ENCODE peak calls at places on chromosomes 4 and X, in ten cellular contexts. I, C, H, X, E, M, U, S, K and B are unnamed samples.

GRCh38 chr4:55635282-55635681 is 816 bp downstream of the NMU start:
- DNase-seq in H (no peak), I (no peak), U (no peak), S (no peak), X (no peak), M (no peak), E (peak), K (no peak), C (no peak), B (no peak)

GRCh38 chr4:124177647-124178425 is 534.7 kb downstream of the ANKRD50 start:
- DNase-seq in M (peak), I (no peak), X (no peak), U (peak), C (no peak), K (no peak), E (no peak), S (no peak), H (peak), B (no peak)

GRCh38 chr4:113162089-113162488 is 112.6 kb downstream of the ANK2 start:
- DNase-seq in K (no peak), H (peak), M (no peak), S (no peak), U (peak), C (no peak), I (no peak), X (no peak), E (no peak), B (no peak)

GRCh38 chrX:154136627-154137161 is 7.3 kb upstream of the OPN1LW start:
- DNase-seq in H (peak), E (peak), K (peak), X (no peak), C (peak), S (peak), U (peak), I (peak), M (peak), B (peak)

GRCh38 chr4:173288296-173288695 is 45.9 kb downstream of the HMGB2 start:
- DNase-seq in C (peak), U (peak), X (no peak), M (peak), H (peak), I (peak), K (peak), E (no peak), S (peak), B (peak)

GRCh38 chrX:18406531-18407266 is 18.7 kb upstream of the CDKL5 start:
- DNase-seq in X (peak), M (peak), C (no peak), K (no peak), I (no peak), E (no peak), S (no peak), U (no peak), H (no peak), B (no peak)

GRCh38 chr4:18664051-18664450 is 642.5 kb upstream of the LCORL start:
- DNase-seq in X (no peak), C (no peak), H (no peak), E (no peak), K (no peak), I (no peak), U (no peak), S (no peak), M (no peak), B (no peak)

GRCh38 chr4:85029453-85029852 is 63.0 kb upstream of the WDFY3 start:
- DNase-seq in S (no peak), M (peak), H (no peak), I (no peak), C (no peak), X (no peak), U (no peak), K (no peak), E (peak), B (no peak)

GRCh38 chr4:170652571-170652970 is 562.8 kb upstream of the AADAT start:
- DNase-seq in K (no peak), H (peak), I (no peak), X (peak), C (no peak), U (no peak), E (no peak), S (no peak), M (no peak), B (no peak)

GRCh38 chrX:42195506-42195905 is 272.2 kb upstream of the CASK start:
- DNase-seq in S (no peak), I (peak), H (no peak), K (no peak), E (no peak), X (no peak), U (no peak), M (no peak), C (no peak), B (no peak)

GRCh38 chr4:122588453-122589238 is 32.2 kb downstream of the IL21 start:
- DNase-seq in H (peak), I (peak), K (no peak), E (no peak), M (peak), U (no peak), C (no peak), X (no peak), S (no peak), B (no peak)

GRCh38 chr4:80967346-80967745 is 63.2 kb upstream of the BMP3 start:
- DNase-seq in S (no peak), M (no peak), H (no peak), E (no peak), C (no peak), K (no peak), I (no peak), U (no peak), X (no peak), B (no peak)

GRCh38 chr4:5851637-5852036 is 41.2 kb downstream of the CRMP1 start:
- DNase-seq in C (no peak), X (no peak), E (no peak), H (no peak), U (no peak), S (no peak), K (no peak), M (no peak), I (no peak), B (no peak)

GRCh38 chr4:140567722-140568121 is 1.0 kb downstream of the UCP1 start:
- DNase-seq in U (no peak), M (peak), H (peak), E (no peak), X (no peak), I (peak), K (peak), S (no peak), C (no peak), B (no peak)

GRCh38 chrX:7083468-7084396 is 63.8 kb upstream of the STS start:
- DNase-seq in H (peak), E (no peak), M (peak), U (peak), C (peak), K (no peak), S (peak), X (peak), I (no peak), B (no peak)

GRCh38 chrX:2483398-2483797 is 17.4 kb downstream of the DHRSX start:
- DNase-seq in H (no peak), X (no peak), E (no peak), U (no peak), S (no peak), C (no peak), M (no peak), K (no peak), I (no peak), B (no peak)